ENCODE peak calls at places on chromosomes 11 and 22, in ten cellular contexts. One of them, this sample, is unnamed.

GRCh38 chr22:43081968-43082367 is 7.2 kb downstream of the TTLL1 start:
- DNase-seq in right lobe of liver: no peak
- DNase-seq in stomach: no peak
- DNase-seq in heart right ventricle: no peak
- DNase-seq in PC-9: no peak
- DNase-seq in tibial artery: no peak
- DNase-seq in fibroblast of lung: peak
- DNase-seq in lower lobe of right lung: no peak
- DNase-seq in dorsolateral prefrontal cortex: no peak
- DNase-seq in heart left ventricle: no peak
- DNase-seq in this sample: no peak

GRCh38 chr11:1751521-1751921 is 1.1 kb upstream of the IFITM10 start:
- DNase-seq in right lobe of liver: no peak
- DNase-seq in stomach: no peak
- DNase-seq in heart right ventricle: no peak
- DNase-seq in PC-9: no peak
- DNase-seq in tibial artery: peak
- DNase-seq in fibroblast of lung: no peak
- DNase-seq in lower lobe of right lung: no peak
- DNase-seq in dorsolateral prefrontal cortex: peak
- DNase-seq in heart left ventricle: no peak
- DNase-seq in this sample: no peak

GRCh38 chr22:23404689-23405365 is 175.3 kb downstream of the IGLL1 start:
- DNase-seq in right lobe of liver: no peak
- DNase-seq in stomach: peak
- DNase-seq in heart right ventricle: peak
- DNase-seq in PC-9: no peak
- DNase-seq in tibial artery: no peak
- DNase-seq in fibroblast of lung: no peak
- DNase-seq in lower lobe of right lung: no peak
- DNase-seq in dorsolateral prefrontal cortex: no peak
- DNase-seq in heart left ventricle: no peak
- DNase-seq in this sample: no peak

GRCh38 chr11:39374963-39375698 is 2084.3 kb downstream of the LRRC4C start:
- DNase-seq in right lobe of liver: no peak
- DNase-seq in stomach: no peak
- DNase-seq in heart right ventricle: no peak
- DNase-seq in PC-9: no peak
- DNase-seq in tibial artery: no peak
- DNase-seq in fibroblast of lung: peak
- DNase-seq in lower lobe of right lung: no peak
- DNase-seq in dorsolateral prefrontal cortex: no peak
- DNase-seq in heart left ventricle: no peak
- DNase-seq in this sample: no peak

GRCh38 chr11:129258205-129258604 is 66.1 kb upstream of the ARHGAP32 start:
- DNase-seq in right lobe of liver: no peak
- DNase-seq in stomach: no peak
- DNase-seq in heart right ventricle: no peak
- DNase-seq in PC-9: no peak
- DNase-seq in tibial artery: no peak
- DNase-seq in fibroblast of lung: no peak
- DNase-seq in lower lobe of right lung: no peak
- DNase-seq in dorsolateral prefrontal cortex: no peak
- DNase-seq in heart left ventricle: no peak
- DNase-seq in this sample: no peak

GRCh38 chr11:86182976-86183584 is 61.5 kb upstream of the EED start:
- DNase-seq in right lobe of liver: no peak
- DNase-seq in stomach: peak
- DNase-seq in heart right ventricle: no peak
- DNase-seq in PC-9: peak
- DNase-seq in tibial artery: no peak
- DNase-seq in fibroblast of lung: peak
- DNase-seq in lower lobe of right lung: peak
- DNase-seq in dorsolateral prefrontal cortex: no peak
- DNase-seq in heart left ventricle: no peak
- DNase-seq in this sample: no peak

GRCh38 chr11:73293356-73293936 is 14.6 kb upstream of the ARHGEF17 start:
- DNase-seq in right lobe of liver: no peak
- DNase-seq in stomach: no peak
- DNase-seq in heart right ventricle: no peak
- DNase-seq in PC-9: no peak
- DNase-seq in tibial artery: no peak
- DNase-seq in fibroblast of lung: no peak
- DNase-seq in lower lobe of right lung: no peak
- DNase-seq in dorsolateral prefrontal cortex: no peak
- DNase-seq in heart left ventricle: peak
- DNase-seq in this sample: no peak

GRCh38 chr11:34425863-34426262 is 12.9 kb upstream of the CAT start:
- DNase-seq in right lobe of liver: no peak
- DNase-seq in stomach: no peak
- DNase-seq in heart right ventricle: no peak
- DNase-seq in PC-9: no peak
- DNase-seq in tibial artery: no peak
- DNase-seq in fibroblast of lung: peak
- DNase-seq in lower lobe of right lung: no peak
- DNase-seq in dorsolateral prefrontal cortex: no peak
- DNase-seq in heart left ventricle: no peak
- DNase-seq in this sample: no peak

GRCh38 chr11:46895821-46896220 is 22.5 kb downstream of the LRP4 start:
- DNase-seq in right lobe of liver: peak
- DNase-seq in stomach: peak
- DNase-seq in heart right ventricle: peak
- DNase-seq in PC-9: no peak
- DNase-seq in tibial artery: no peak
- DNase-seq in fibroblast of lung: peak
- DNase-seq in lower lobe of right lung: peak
- DNase-seq in dorsolateral prefrontal cortex: peak
- DNase-seq in heart left ventricle: peak
- DNase-seq in this sample: no peak

GRCh38 chr11:43071338-43071737 is 240.5 kb upstream of the API5 start:
- DNase-seq in right lobe of liver: no peak
- DNase-seq in stomach: no peak
- DNase-seq in heart right ventricle: no peak
- DNase-seq in PC-9: no peak
- DNase-seq in tibial artery: no peak
- DNase-seq in fibroblast of lung: no peak
- DNase-seq in lower lobe of right lung: no peak
- DNase-seq in dorsolateral prefrontal cortex: no peak
- DNase-seq in heart left ventricle: no peak
- DNase-seq in this sample: no peak
- H3K27ac ChIP-seq in right lobe of liver: no peak
- H3K27ac ChIP-seq in stomach: no peak
- H3K27ac ChIP-seq in heart right ventricle: no peak
- H3K27ac ChIP-seq in PC-9: no peak
- H3K27ac ChIP-seq in tibial artery: no peak
- H3K27ac ChIP-seq in fibroblast of lung: no peak
- H3K27ac ChIP-seq in lower lobe of right lung: no peak
- H3K27ac ChIP-seq in dorsolateral prefrontal cortex: no peak
- H3K27ac ChIP-seq in heart left ventricle: no peak
- H3K27ac ChIP-seq in this sample: no peak

GRCh38 chr22:49193348-49193747 is 634.3 kb downstream of the BRD1 start:
- DNase-seq in right lobe of liver: peak
- DNase-seq in stomach: no peak
- DNase-seq in heart right ventricle: peak
- DNase-seq in PC-9: no peak
- DNase-seq in tibial artery: no peak
- DNase-seq in fibroblast of lung: no peak
- DNase-seq in lower lobe of right lung: no peak
- DNase-seq in dorsolateral prefrontal cortex: no peak
- DNase-seq in heart left ventricle: peak
- DNase-seq in this sample: no peak

GRCh38 chr22:49192180-49192856 is 635.4 kb downstream of the BRD1 start:
- DNase-seq in right lobe of liver: no peak
- DNase-seq in stomach: no peak
- DNase-seq in heart right ventricle: no peak
- DNase-seq in PC-9: no peak
- DNase-seq in tibial artery: no peak
- DNase-seq in fibroblast of lung: no peak
- DNase-seq in lower lobe of right lung: no peak
- DNase-seq in dorsolateral prefrontal cortex: no peak
- DNase-seq in heart left ventricle: peak
- DNase-seq in this sample: no peak

GRCh38 chr22:49191506-49191980 is 636.1 kb downstream of the BRD1 start:
- DNase-seq in right lobe of liver: no peak
- DNase-seq in stomach: no peak
- DNase-seq in heart right ventricle: no peak
- DNase-seq in PC-9: no peak
- DNase-seq in tibial artery: no peak
- DNase-seq in fibroblast of lung: no peak
- DNase-seq in lower lobe of right lung: no peak
- DNase-seq in dorsolateral prefrontal cortex: no peak
- DNase-seq in heart left ventricle: no peak
- DNase-seq in this sample: no peak

GRCh38 chr22:49193901-49194465 is 633.7 kb downstream of the BRD1 start:
- DNase-seq in right lobe of liver: no peak
- DNase-seq in stomach: no peak
- DNase-seq in heart right ventricle: no peak
- DNase-seq in PC-9: no peak
- DNase-seq in tibial artery: no peak
- DNase-seq in fibroblast of lung: no peak
- DNase-seq in lower lobe of right lung: no peak
- DNase-seq in dorsolateral prefrontal cortex: no peak
- DNase-seq in heart left ventricle: no peak
- DNase-seq in this sample: no peak

DNA sequence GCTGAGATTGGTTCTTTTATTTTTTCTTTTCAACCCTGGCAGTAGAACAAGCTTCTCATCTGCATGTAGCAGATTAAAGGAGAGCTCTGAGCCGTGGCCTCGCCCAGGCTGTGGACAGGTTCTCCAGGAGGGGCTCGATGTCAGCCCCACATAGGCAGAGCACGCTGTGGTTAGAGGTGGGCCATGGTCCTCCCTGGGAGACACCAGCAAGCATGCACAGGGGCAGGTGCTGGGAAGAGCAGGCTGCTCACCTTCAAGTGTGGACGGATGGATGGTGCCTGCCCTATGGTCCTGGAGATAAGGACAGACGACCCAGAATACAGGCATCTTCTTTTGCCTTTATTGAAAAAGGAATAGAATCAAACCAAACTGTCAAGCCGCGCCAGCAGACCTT is 634.8 kb downstream of the BRD1 start:
- DNase-seq in right lobe of liver: no peak
- DNase-seq in stomach: no peak
- DNase-seq in heart right ventricle: no peak
- DNase-seq in PC-9: no peak
- DNase-seq in tibial artery: no peak
- DNase-seq in fibroblast of lung: no peak
- DNase-seq in lower lobe of right lung: no peak
- DNase-seq in dorsolateral prefrontal cortex: no peak
- DNase-seq in heart left ventricle: no peak
- DNase-seq in this sample: no peak
- H3K4me3 ChIP-seq in right lobe of liver: no peak
- H3K4me3 ChIP-seq in stomach: no peak
- H3K4me3 ChIP-seq in heart right ventricle: no peak
- H3K4me3 ChIP-seq in PC-9: no peak
- H3K4me3 ChIP-seq in tibial artery: no peak
- H3K4me3 ChIP-seq in fibroblast of lung: no peak
- H3K4me3 ChIP-seq in lower lobe of right lung: no peak
- H3K4me3 ChIP-seq in dorsolateral prefrontal cortex: no peak
- H3K4me3 ChIP-seq in heart left ventricle: no peak
- H3K4me3 ChIP-seq in this sample: no peak

DNA sequence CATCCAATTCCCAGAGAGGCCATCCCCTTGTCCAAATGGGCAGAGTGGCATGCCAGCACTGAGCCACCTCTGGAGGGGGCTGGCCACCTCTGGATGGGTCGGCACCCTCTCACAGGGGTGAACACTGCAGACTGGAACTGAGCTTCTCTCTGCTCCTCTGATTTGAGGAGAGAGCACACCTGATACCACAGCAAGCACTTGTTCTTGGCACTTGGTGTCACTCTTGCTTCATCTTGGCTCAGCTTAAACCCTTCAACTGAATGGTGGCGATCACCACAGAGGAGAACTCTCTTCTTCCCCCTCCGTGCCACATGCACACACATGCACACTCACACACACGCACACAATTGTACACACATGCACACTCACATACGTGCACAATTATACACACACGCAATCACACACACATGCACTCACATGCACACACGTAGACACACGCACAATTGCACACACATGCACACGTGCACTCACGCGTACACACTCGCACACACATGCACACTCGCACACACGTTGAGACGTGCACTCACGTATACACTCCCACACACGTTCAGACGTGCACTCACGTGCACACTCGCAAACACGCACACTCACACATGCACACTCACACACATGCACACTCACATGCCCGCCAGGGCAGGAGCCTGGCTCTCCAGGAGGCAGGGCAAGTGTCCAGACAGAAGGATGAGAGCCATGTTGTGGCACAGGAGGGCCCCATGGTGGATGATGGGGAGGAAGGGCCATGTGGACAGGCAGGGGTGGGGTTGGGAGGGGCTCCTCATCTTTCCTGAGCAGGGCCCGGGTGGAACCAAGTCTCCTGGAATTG is 23.4 kb downstream of the OVOL1 start:
- DNase-seq in right lobe of liver: no peak
- DNase-seq in stomach: no peak
- DNase-seq in heart right ventricle: no peak
- DNase-seq in PC-9: no peak
- DNase-seq in tibial artery: no peak
- DNase-seq in fibroblast of lung: no peak
- DNase-seq in lower lobe of right lung: peak
- DNase-seq in dorsolateral prefrontal cortex: no peak
- DNase-seq in heart left ventricle: no peak
- DNase-seq in this sample: no peak
- TF ChIP-seq CTCF in right lobe of liver: no peak
- TF ChIP-seq CTCF in stomach: no peak
- TF ChIP-seq CTCF in heart right ventricle: no peak
- TF ChIP-seq CTCF in PC-9: no peak
- TF ChIP-seq CTCF in tibial artery: no peak
- TF ChIP-seq CTCF in fibroblast of lung: no peak
- TF ChIP-seq CTCF in lower lobe of right lung: no peak
- TF ChIP-seq CTCF in dorsolateral prefrontal cortex: no peak
- TF ChIP-seq CTCF in heart left ventricle: no peak
- TF ChIP-seq CTCF in this sample: no peak

DNA sequence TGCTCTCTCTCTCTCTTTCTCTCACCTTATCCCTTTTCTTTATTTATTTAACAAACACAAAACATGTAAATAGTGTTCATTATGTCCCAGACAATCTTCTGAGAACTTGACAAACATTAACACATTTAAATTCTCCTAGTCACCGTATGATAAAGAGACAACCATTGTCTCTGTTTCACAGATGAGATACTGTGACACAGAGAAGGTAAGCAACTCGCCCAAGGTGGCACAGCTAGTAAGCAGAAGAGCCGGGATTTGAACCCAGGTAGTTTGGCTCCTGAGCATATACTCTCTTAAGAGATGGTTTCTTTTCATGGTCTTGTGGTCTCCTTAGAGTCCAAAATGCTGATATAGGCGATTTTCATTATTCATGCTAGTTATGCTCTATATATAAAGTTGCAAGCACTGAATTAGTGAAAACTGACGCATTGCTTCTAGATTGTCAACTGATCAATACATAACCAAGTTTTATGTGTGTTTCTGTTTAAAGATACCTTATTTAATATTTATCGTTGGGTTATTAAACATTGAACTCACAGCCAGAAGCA is 58.1 kb downstream of the MIAT start:
- DNase-seq in right lobe of liver: no peak
- DNase-seq in stomach: no peak
- DNase-seq in heart right ventricle: no peak
- DNase-seq in PC-9: no peak
- DNase-seq in tibial artery: no peak
- DNase-seq in fibroblast of lung: no peak
- DNase-seq in lower lobe of right lung: no peak
- DNase-seq in dorsolateral prefrontal cortex: no peak
- DNase-seq in heart left ventricle: no peak
- DNase-seq in this sample: no peak
- H3K27ac ChIP-seq in right lobe of liver: no peak
- H3K27ac ChIP-seq in stomach: no peak
- H3K27ac ChIP-seq in heart right ventricle: no peak
- H3K27ac ChIP-seq in PC-9: no peak
- H3K27ac ChIP-seq in tibial artery: no peak
- H3K27ac ChIP-seq in fibroblast of lung: no peak
- H3K27ac ChIP-seq in lower lobe of right lung: no peak
- H3K27ac ChIP-seq in dorsolateral prefrontal cortex: no peak
- H3K27ac ChIP-seq in heart left ventricle: no peak
- H3K27ac ChIP-seq in this sample: no peak